ENCODE peak calls at places on chromosomes 16 and 17, in eight cellular contexts. V, K, R, G, N, F, O and Q are unnamed samples.

GRCh38 chr17:77106874-77107358 is 33.9 kb upstream of the SEC14L1 start:
- DNase-seq in V (no peak), K (no peak), R (no peak), G (no peak), N (no peak), F (no peak), O (no peak), Q (no peak)

GRCh38 chr17:31327534-31328526 is 6.4 kb upstream of the EVI2A start:
- DNase-seq in V (no peak), K (no peak), R (no peak), G (peak; percentile 76), N (no peak), F (no peak), O (no peak), Q (no peak)

GRCh38 chr16:48687421-48688038 is 77.5 kb upstream of the N4BP1 start:
- DNase-seq in V (peak; percentile 58), K (peak; percentile 50), R (peak; percentile 17), G (peak; percentile 66), N (peak; percentile 60), F (peak; percentile 68), O (peak; percentile 65), Q (peak; percentile 47)

GRCh38 chr17:78781339-78782304 is at the start of gene CYTH1:
- DNase-seq in V (no peak), K (peak; percentile 56), R (no peak), G (no peak), N (peak; percentile 69), F (peak; percentile 75), O (peak; percentile 41), Q (no peak)

GRCh38 chr17:7295230-7296180 is 1.1 kb upstream of the YBX2 start:
- DNase-seq in V (no peak), K (no peak), R (no peak), G (no peak), N (no peak), F (peak; percentile 14), O (no peak), Q (no peak)

GRCh38 chr17:8839410-8839935 is 28.0 kb downstream of the PIK3R6 start:
- DNase-seq in V (no peak), K (no peak), R (no peak), G (no peak), N (no peak), F (no peak), O (no peak), Q (no peak)

GRCh38 chr17:2710804-2711607 is 558 bp downstream of the CLUH start:
- DNase-seq in V (peak; percentile 34), K (peak; percentile 58), R (no peak), G (no peak), N (peak; percentile 43), F (peak; percentile 74), O (no peak), Q (no peak)

GRCh38 chr17:19938736-19939135 is 38.9 kb downstream of the AKAP10 start:
- DNase-seq in V (no peak), K (no peak), R (no peak), G (no peak), N (no peak), F (no peak), O (no peak), Q (no peak)

GRCh38 chr17:1810450-1811103 is 19.1 kb downstream of the SMYD4 start:
- DNase-seq in V (no peak), K (no peak), R (no peak), G (no peak), N (no peak), F (no peak), O (no peak), Q (no peak)

GRCh38 chr16:15539197-15539596 is 103.8 kb downstream of the MARF1 start:
- DNase-seq in V (no peak), K (no peak), R (no peak), G (no peak), N (no peak), F (no peak), O (peak; percentile 9), Q (peak; percentile 75)

GRCh38 chr17:51961689-51962088 is 196.8 kb downstream of the CA10 start:
- DNase-seq in V (no peak), K (no peak), R (no peak), G (no peak), N (no peak), F (no peak), O (no peak), Q (no peak)

GRCh38 chr17:64390066-64390465 is 594 bp downstream of the PECAM1 start:
- DNase-seq in V (no peak), K (no peak), R (no peak), G (no peak), N (no peak), F (no peak), O (no peak), Q (no peak)